ENCODE peak calls at places on chromosomes 12 and 14, in six cellular contexts. J, P, V, Y, O and N are unnamed samples.

GRCh38 chr12:49201595-49202295 is 12.9 kb upstream of the TUBA1A start:
- DNase-seq in J (peak; percentile 37), P (no peak), V (no peak), Y (no peak), O (no peak), N (no peak)

GRCh38 chr14:31932675-31933074 is 144.4 kb upstream of the ARHGAP5 start:
- DNase-seq in J (no peak), P (no peak), V (no peak), Y (no peak), O (no peak), N (no peak)

GRCh38 chr14:24631749-24632335 is 2.1 kb downstream of the GZMB start:
- DNase-seq in J (no peak), P (no peak), V (no peak), Y (no peak), O (no peak), N (no peak)

GRCh38 chr14:68245146-68246073 is 425.8 kb downstream of the RAD51B start:
- DNase-seq in J (peak; percentile 54), P (peak; percentile 44), V (no peak), Y (peak; percentile 58), O (no peak), N (peak; percentile 69)

GRCh38 chr12:120887253-120888043 is 16.7 kb downstream of the SPPL3 start:
- DNase-seq in J (no peak), P (no peak), V (no peak), Y (no peak), O (no peak), N (no peak)

GRCh38 chr14:93859957-93860356 is 67.2 kb upstream of the FAM181A start:
- DNase-seq in J (no peak), P (peak; percentile 22), V (no peak), Y (no peak), O (no peak), N (no peak)

GRCh38 chr14:58638231-58639205 is 756 bp downstream of the DACT1 start:
- DNase-seq in J (peak; percentile 37), P (no peak), V (no peak), Y (peak; percentile 63), O (no peak), N (peak; percentile 69)

GRCh38 chr14:101960225-101960624 is 4.1 kb upstream of the DYNC1H1 start:
- DNase-seq in J (no peak), P (no peak), V (no peak), Y (peak; percentile 30), O (no peak), N (no peak)

GRCh38 chr12:30928356-30929264 is 2.1 kb downstream of the TSPAN11 start:
- DNase-seq in J (no peak), P (no peak), V (peak; percentile 64), Y (peak; percentile 40), O (no peak), N (peak; percentile 27)

GRCh38 chr14:24431569-24432258 is 2.0 kb downstream of the KHNYN start:
- DNase-seq in J (peak; percentile 91), P (peak; percentile 83), V (peak; percentile 95), Y (peak; percentile 92), O (peak; percentile 93), N (peak; percentile 95)

GRCh38 chr12:6067152-6067916 is 57.1 kb downstream of the VWF start:
- DNase-seq in J (peak; percentile 37), P (no peak), V (no peak), Y (no peak), O (peak; percentile 84), N (no peak)

GRCh38 chr12:115023279-115023678 is 339.3 kb upstream of the TBX3 start:
- DNase-seq in J (no peak), P (no peak), V (no peak), Y (peak; percentile 51), O (no peak), N (no peak)

GRCh38 chr12:131687346-131688125 is 23.4 kb upstream of the SFSWAP start:
- DNase-seq in J (no peak), P (no peak), V (peak; percentile 70), Y (no peak), O (no peak), N (no peak)

GRCh38 chr12:10167588-10167987 is 4.3 kb downstream of the OLR1 start:
- DNase-seq in J (no peak), P (no peak), V (no peak), Y (no peak), O (no peak), N (no peak)

GRCh38 chr12:93569656-93570551 is 2.6 kb upstream of the SOCS2 start:
- DNase-seq in J (peak; percentile 86), P (peak; percentile 83), V (peak; percentile 91), Y (peak; percentile 90), O (peak; percentile 96), N (peak; percentile 91)

GRCh38 chr14:99412122-99413061 is 68.3 kb downstream of the SETD3 start:
- DNase-seq in J (no peak), P (no peak), V (no peak), Y (peak; percentile 48), O (no peak), N (no peak)

GRCh38 chr12:19575307-19576243 is 136.3 kb downstream of the AEBP2 start:
- DNase-seq in J (peak; percentile 25), P (peak; percentile 33), V (no peak), Y (no peak), O (no peak), N (no peak)

GRCh38 chr14:30118992-30119640 is 191.5 kb upstream of the PRKD1 start:
- DNase-seq in J (no peak), P (no peak), V (no peak), Y (no peak), O (no peak), N (no peak)

GRCh38 chr12:128339121-128339520 is 72.2 kb downstream of the TMEM132C start:
- DNase-seq in J (peak; percentile 37), P (no peak), V (no peak), Y (peak; percentile 73), O (no peak), N (no peak)

GRCh38 chr14:71163842-71164500 is 256.7 kb downstream of the PCNX1 start:
- DNase-seq in J (no peak), P (no peak), V (peak; percentile 49), Y (no peak), O (no peak), N (no peak)

GRCh38 chr12:122876724-122877123 is 19.2 kb downstream of the VPS37B start:
- DNase-seq in J (no peak), P (no peak), V (no peak), Y (no peak), O (no peak), N (no peak)

GRCh38 chr12:12718853-12719252 is 1.7 kb downstream of the CDKN1B start:
- DNase-seq in J (no peak), P (no peak), V (no peak), Y (no peak), O (no peak), N (no peak)

GRCh38 chr12:105570944-105571343 is 240.5 kb downstream of the C12orf75 start:
- DNase-seq in J (no peak), P (no peak), V (no peak), Y (no peak), O (no peak), N (no peak)

GRCh38 chr14:90495357-90496276 is 98.8 kb downstream of the CALM1 start:
- DNase-seq in J (no peak), P (no peak), V (peak; percentile 37), Y (no peak), O (peak; percentile 67), N (peak; percentile 50)

GRCh38 chr12:73057428-73057827 is 785.3 kb downstream of the TRHDE start:
- DNase-seq in J (no peak), P (no peak), V (no peak), Y (no peak), O (no peak), N (no peak)

GRCh38 chr12:4969405-4969804 is 59.7 kb downstream of the KCNA1 start:
- DNase-seq in J (no peak), P (no peak), V (no peak), Y (no peak), O (no peak), N (no peak)

GRCh38 chr12:25416516-25416915 is 136.6 kb downstream of the LMNTD1 start:
- DNase-seq in J (no peak), P (no peak), V (no peak), Y (no peak), O (no peak), N (no peak)

GRCh38 chr14:37565550-37565949 is 29.5 kb downstream of the FOXA1 start:
- DNase-seq in J (no peak), P (no peak), V (no peak), Y (no peak), O (no peak), N (no peak)

GRCh38 chr14:67911506-67911905 is 91.9 kb downstream of the RAD51B start:
- DNase-seq in J (no peak), P (no peak), V (no peak), Y (no peak), O (no peak), N (no peak)

DNA sequence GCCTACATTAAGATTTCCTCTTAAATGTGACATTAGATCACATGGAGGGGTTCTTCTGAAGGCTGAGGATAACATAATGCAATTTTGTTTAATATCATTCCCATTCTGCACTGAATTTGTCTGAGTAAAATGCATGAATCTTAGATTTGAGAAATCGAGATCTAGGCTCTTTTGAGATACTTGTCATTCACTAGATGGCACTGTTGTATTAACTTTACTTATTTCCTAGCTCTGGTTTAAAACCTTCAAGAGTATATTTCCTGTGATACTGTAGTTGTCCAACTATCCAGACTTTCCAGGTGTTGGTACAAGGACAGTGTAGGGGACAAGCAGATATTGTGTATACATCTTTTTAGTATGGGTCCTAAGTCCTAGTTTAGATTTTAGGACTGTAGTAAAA is 91.7 kb upstream of the SEL1L start:
- DNase-seq in J (no peak), P (no peak), V (no peak), Y (no peak), O (peak; percentile 8), N (no peak)
- TF ChIP-seq CTCF in J (peak; percentile 8), P (peak; percentile 51), V (peak; percentile 21), Y (no peak), O (peak; percentile 58), N (peak; percentile 46)

GRCh38 chr12:64609543-64610091 is 678 bp upstream of the RASSF3 start:
- DNase-seq in J (no peak), P (no peak), V (no peak), Y (no peak), O (no peak), N (no peak)

GRCh38 chr12:64610660-64611429 is 550 bp downstream of the RASSF3 start:
- DNase-seq in J (peak; percentile 57), P (peak; percentile 14), V (peak; percentile 89), Y (peak; percentile 67), O (peak; percentile 49), N (peak; percentile 81)

GRCh38 chr12:64608901-64609542 is 1.3 kb upstream of the RASSF3 start:
- DNase-seq in J (no peak), P (peak; percentile 54), V (no peak), Y (no peak), O (peak; percentile 87), N (no peak)

GRCh38 chr12:64611430-64612286 is 1.4 kb downstream of the RASSF3 start:
- DNase-seq in J (peak; percentile 52), P (peak; percentile 25), V (no peak), Y (peak; percentile 68), O (no peak), N (peak; percentile 72)

GRCh38 chr12:64610092-64610659 is at the start of gene RASSF3:
- DNase-seq in J (peak; percentile 74), P (peak; percentile 69), V (peak; percentile 83), Y (peak; percentile 81), O (peak; percentile 53), N (peak; percentile 82)
- TF ChIP-seq POLR2A in J (peak; percentile 57), P (peak; percentile 23), V (peak; percentile 20), Y (peak; percentile 38), O (peak; percentile 54), N (peak; percentile 71)

GRCh38 chr12:58916153-58916709 is 4.1 kb downstream of the LRIG3 start:
- DNase-seq in J (no peak), P (no peak), V (no peak), Y (no peak), O (no peak), N (no peak)
- H3K27ac ChIP-seq in J (peak overlapping the region; percentile 96), P (peak overlapping the region; percentile 89), V (peak overlapping the region; percentile 93), Y (no peak overlapping the region), O (no peak overlapping the region), N (no peak overlapping the region)

GRCh38 chr12:78096909-78097597 is 266.4 kb downstream of the NAV3 start:
- DNase-seq in J (no peak), P (no peak), V (no peak), Y (no peak), O (no peak), N (no peak)
- TF ChIP-seq CTCF in J (no peak), P (no peak), V (no peak), Y (no peak), O (no peak), N (no peak)